ENCODE peak calls at places on chromosomes 13 and 19, in nine cellular contexts. H is A549, Q is endothelial cell of umbilical vein, N is H1, B is GM12878, D is SK-N-SH, J is HCT116, C is HepG2, A is K562. U is an unnamed sample.

GRCh38 chr13:43077446-43077845 is 54.1 kb downstream of the DNAJC15 start:
- DNase-seq in A (no peak), N (no peak), H (no peak), D (no peak), C (no peak), Q (no peak), B (no peak), J (no peak), U (no peak)

GRCh38 chr19:40119380-40119779 is 28.6 kb upstream of the ZNF780A start:
- DNase-seq in D (no peak), H (no peak), A (no peak), C (peak), Q (no peak), N (no peak), J (no peak), B (no peak), U (no peak)

GRCh38 chr13:82627183-82627582 is 1255.1 kb downstream of the SLITRK1 start:
- DNase-seq in D (no peak), C (no peak), N (no peak), J (no peak), Q (peak), A (no peak), B (no peak), H (no peak), U (no peak)

GRCh38 chr19:6226012-6226411 is 53.8 kb downstream of the MLLT1 start:
- DNase-seq in N (no peak), B (no peak), A (no peak), Q (no peak), D (no peak), H (no peak), J (no peak), C (no peak), U (no peak)

GRCh38 chr19:10226021-10226375 is 5.1 kb downstream of the S1PR2 start:
- DNase-seq in Q (no peak), H (no peak), A (no peak), J (no peak), B (no peak), D (no peak), C (no peak), N (no peak), U (no peak)

GRCh38 chr13:93307651-93308050 is 81.0 kb downstream of the GPC6 start:
- DNase-seq in J (no peak), D (no peak), N (no peak), H (no peak), Q (no peak), A (no peak), B (no peak), C (no peak), U (no peak)

GRCh38 chr13:113273856-113274590 is 23.0 kb upstream of the LAMP1 start:
- DNase-seq in N (no peak), Q (no peak), A (peak), J (no peak), B (no peak), H (no peak), D (no peak), C (no peak), U (peak)

GRCh38 chr19:13926715-13927114 is 11.5 kb downstream of the PODNL1 start:
- DNase-seq in J (no peak), C (no peak), A (no peak), H (no peak), Q (no peak), N (no peak), B (no peak), D (no peak), U (peak)

GRCh38 chr19:36605101-36605838 is at the start of gene ZNF382:
- DNase-seq in Q (peak), N (peak), B (peak), D (peak), A (no peak), H (no peak), C (peak), J (no peak), U (peak)

GRCh38 chr13:72255908-72256307 is 388.9 kb upstream of the DACH1 start:
- DNase-seq in J (peak), C (peak), Q (peak), H (no peak), D (peak), B (no peak), A (no peak), N (peak), U (peak)

GRCh38 chr13:98214707-98215106 is 37.6 kb upstream of the RNF113B start:
- DNase-seq in N (no peak), J (peak), A (no peak), Q (no peak), B (no peak), C (no peak), D (no peak), H (no peak), U (no peak)

GRCh38 chr13:66703597-66703996 is 526.5 kb downstream of the PCDH9 start:
- DNase-seq in Q (no peak), A (no peak), B (no peak), C (no peak), J (no peak), D (no peak), H (no peak), N (no peak), U (no peak)

GRCh38 chr13:95099541-95099940 is 201.7 kb downstream of the ABCC4 start:
- DNase-seq in Q (peak), H (peak), C (peak), N (no peak), J (no peak), A (no peak), B (no peak), D (no peak), U (no peak)

GRCh38 chr13:80877209-80877943 is 536.5 kb upstream of the SPRY2 start:
- DNase-seq in N (no peak), D (no peak), H (no peak), C (no peak), B (no peak), A (no peak), J (no peak), Q (no peak), U (no peak)

GRCh38 chr13:60584976-60585375 is 188.0 kb downstream of the TDRD3 start:
- DNase-seq in D (no peak), C (no peak), J (no peak), Q (no peak), N (peak), A (no peak), H (no peak), B (no peak), U (peak)

GRCh38 chr19:29547981-29548380 is 22.2 kb downstream of the VSTM2B start:
- DNase-seq in B (no peak), C (no peak), N (peak), Q (no peak), H (no peak), J (no peak), A (no peak), D (peak), U (no peak)

GRCh38 chr19:45477713-45478453 is 10.1 kb downstream of the FOSB start:
- DNase-seq in N (no peak), A (no peak), B (no peak), D (no peak), H (no peak), Q (no peak), C (no peak), J (no peak), U (peak)

GRCh38 chr19:58547323-58548312 is 3.8 kb downstream of the TRIM28 start:
- DNase-seq in J (no peak), A (no peak), D (no peak), H (no peak), N (no peak), C (no peak), Q (no peak), B (no peak), U (no peak)

GRCh38 chr19:14449321-14449720 is 16.2 kb downstream of the PKN1 start:
- DNase-seq in D (no peak), N (no peak), H (no peak), Q (no peak), J (no peak), B (no peak), A (no peak), C (no peak), U (no peak)

GRCh38 chr19:40217027-40217810 is 965 bp downstream of the TTC9B start:
- DNase-seq in C (no peak), D (peak), J (peak), A (peak), Q (no peak), N (peak), H (peak), B (no peak), U (peak)

GRCh38 chr19:3679581-3679980 is 20.7 kb downstream of the PIP5K1C start:
- DNase-seq in J (no peak), A (no peak), B (no peak), Q (no peak), C (no peak), N (no peak), H (no peak), D (no peak), U (no peak)

GRCh38 chr13:51697855-51698254 is 106.1 kb downstream of the DHRS12 start:
- DNase-seq in N (no peak), J (no peak), H (no peak), A (no peak), C (no peak), Q (no peak), B (no peak), D (no peak), U (no peak)

GRCh38 chr13:110838867-110839538 is 75.9 kb downstream of the ANKRD10 start:
- DNase-seq in C (no peak), A (no peak), Q (no peak), B (no peak), H (no peak), D (no peak), N (no peak), J (no peak), U (no peak)

GRCh38 chr13:23323946-23324709 is 109.4 kb downstream of the SACS start:
- DNase-seq in D (no peak), C (no peak), Q (peak), H (no peak), N (no peak), A (no peak), B (no peak), J (no peak), U (no peak)

GRCh38 chr13:86193281-86193680 is 394.1 kb upstream of the SLITRK6 start:
- DNase-seq in D (no peak), H (no peak), B (no peak), C (no peak), A (no peak), J (no peak), N (no peak), Q (no peak), U (peak)

GRCh38 chr19:16860996-16861395 is 27.8 kb upstream of the F2RL3 start:
- DNase-seq in J (no peak), B (no peak), A (no peak), C (no peak), N (no peak), H (no peak), D (no peak), Q (no peak), U (no peak)

GRCh38 chr13:100825551-100825950 is 151.0 kb upstream of the TMTC4 start:
- DNase-seq in H (no peak), A (no peak), N (no peak), D (no peak), J (no peak), C (no peak), Q (no peak), B (no peak), U (no peak)

GRCh38 chr13:51425410-51426042 is 27.3 kb downstream of the INTS6 start:
- DNase-seq in C (no peak), J (no peak), A (no peak), H (no peak), Q (no peak), B (no peak), N (no peak), D (no peak), U (no peak)

GRCh38 chr13:25874907-25875306 is 176.9 kb downstream of the SHISA2 start:
- DNase-seq in Q (no peak), N (no peak), J (no peak), B (no peak), A (no peak), H (no peak), D (no peak), C (no peak), U (peak)

GRCh38 chr19:42091300-42092266 is 15.6 kb downstream of the ZNF574 start:
- DNase-seq in J (no peak), H (no peak), N (no peak), A (no peak), Q (peak), C (no peak), D (peak), B (no peak), U (no peak)

GRCh38 chr19:9862897-9863296 is 27.8 kb downstream of the PIN1 start:
- DNase-seq in H (no peak), D (no peak), B (no peak), N (no peak), J (no peak), C (no peak), A (no peak), Q (no peak), U (no peak)

GRCh38 chr13:26074706-26075105 is 22.9 kb upstream of the SHISA2 start:
- DNase-seq in D (no peak), H (no peak), B (no peak), C (peak), A (no peak), N (no peak), J (no peak), Q (no peak), U (no peak)

GRCh38 chr19:57746580-57747471 is at the start of gene ZNF776:
- DNase-seq in N (peak), Q (peak), D (peak), C (peak), A (peak), B (peak), H (peak), J (peak), U (peak)

GRCh38 chr13:40430234-40430633 is 236.2 kb downstream of the FOXO1 start:
- DNase-seq in A (no peak), N (no peak), H (no peak), Q (no peak), J (no peak), B (no peak), D (peak), C (no peak), U (no peak)

GRCh38 chr13:25738797-25739196 is 313.0 kb downstream of the SHISA2 start:
- DNase-seq in A (no peak), J (no peak), H (no peak), C (no peak), Q (no peak), N (no peak), B (no peak), D (no peak), U (no peak)

GRCh38 chr19:4367781-4368127 is 24.4 kb downstream of the MPND start:
- DNase-seq in B (no peak), J (no peak), C (no peak), D (no peak), N (peak), H (no peak), Q (no peak), A (no peak), U (no peak)

GRCh38 chr19:27805848-27806247 is 1407.1 kb downstream of the UQCRFS1 start:
- DNase-seq in H (no peak), B (no peak), N (no peak), Q (no peak), D (no peak), J (no peak), A (no peak), C (no peak), U (no peak)
- TF ChIP-seq MAX in H (no peak), B (no peak), N (no peak), Q (no peak), D (no peak), J (no peak), A (no peak), C (no peak), U (no peak)

GRCh38 chr19:37699057-37699456 is 20.5 kb downstream of the ZNF607 start:
- DNase-seq in J (no peak), D (no peak), H (no peak), Q (no peak), N (no peak), B (no peak), C (peak), A (no peak), U (no peak)

GRCh38 chr19:37695144-37695899 is 24.2 kb downstream of the ZNF607 start:
- DNase-seq in Q (no peak), A (no peak), H (no peak), J (no peak), C (no peak), N (no peak), B (no peak), D (no peak), U (no peak)

GRCh38 chr19:37691881-37692504 is 27.6 kb downstream of the ZNF607 start:
- DNase-seq in A (peak), Q (peak), J (no peak), B (peak), H (no peak), N (peak), D (peak), C (peak), U (peak)

GRCh38 chr19:37698216-37698615 is 21.3 kb downstream of the ZNF607 start:
- DNase-seq in B (no peak), D (no peak), C (no peak), N (no peak), Q (no peak), H (no peak), A (no peak), J (no peak), U (no peak)

DNA sequence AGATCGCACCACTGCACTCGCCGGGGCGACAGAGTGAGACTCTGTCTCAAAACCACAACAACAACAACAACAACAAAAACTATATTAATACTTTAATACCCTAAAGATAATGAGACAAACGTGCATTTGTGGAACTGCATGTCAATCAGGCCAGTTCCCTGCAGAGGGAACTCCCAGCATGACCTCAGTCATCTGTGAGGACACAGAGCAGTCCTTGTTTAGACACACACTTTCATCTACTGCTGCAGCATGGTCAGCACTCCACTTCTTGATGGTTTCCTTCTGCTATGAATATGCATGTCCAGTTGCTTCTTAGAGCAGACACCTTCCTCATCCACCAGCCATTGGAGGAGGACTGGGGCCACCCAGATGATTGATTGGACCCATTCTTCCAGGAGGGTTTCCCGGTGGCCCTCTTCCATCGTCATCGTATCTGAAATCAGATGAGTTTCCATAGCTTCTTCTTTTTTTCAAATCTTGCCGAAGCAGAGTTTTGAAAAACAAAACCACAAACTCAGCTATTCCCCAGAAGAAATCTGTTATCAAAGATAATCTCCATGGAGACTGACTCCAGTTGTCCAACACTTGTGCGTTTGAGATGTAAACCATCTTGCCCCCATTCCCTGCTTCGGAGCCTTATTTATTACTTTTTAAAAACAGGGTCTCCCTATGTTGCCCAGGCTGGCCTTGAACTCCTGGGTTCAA is 26.5 kb downstream of the ZNF607 start:
- DNase-seq in N (no peak), C (peak), B (no peak), H (no peak), D (no peak), A (no peak), Q (no peak), J (no peak), U (peak)
- H3K4me3 ChIP-seq in N (no peak), C (no peak), B (no peak), H (no peak), D (no peak), A (no peak), Q (no peak), J (no peak), U (no peak)

DNA sequence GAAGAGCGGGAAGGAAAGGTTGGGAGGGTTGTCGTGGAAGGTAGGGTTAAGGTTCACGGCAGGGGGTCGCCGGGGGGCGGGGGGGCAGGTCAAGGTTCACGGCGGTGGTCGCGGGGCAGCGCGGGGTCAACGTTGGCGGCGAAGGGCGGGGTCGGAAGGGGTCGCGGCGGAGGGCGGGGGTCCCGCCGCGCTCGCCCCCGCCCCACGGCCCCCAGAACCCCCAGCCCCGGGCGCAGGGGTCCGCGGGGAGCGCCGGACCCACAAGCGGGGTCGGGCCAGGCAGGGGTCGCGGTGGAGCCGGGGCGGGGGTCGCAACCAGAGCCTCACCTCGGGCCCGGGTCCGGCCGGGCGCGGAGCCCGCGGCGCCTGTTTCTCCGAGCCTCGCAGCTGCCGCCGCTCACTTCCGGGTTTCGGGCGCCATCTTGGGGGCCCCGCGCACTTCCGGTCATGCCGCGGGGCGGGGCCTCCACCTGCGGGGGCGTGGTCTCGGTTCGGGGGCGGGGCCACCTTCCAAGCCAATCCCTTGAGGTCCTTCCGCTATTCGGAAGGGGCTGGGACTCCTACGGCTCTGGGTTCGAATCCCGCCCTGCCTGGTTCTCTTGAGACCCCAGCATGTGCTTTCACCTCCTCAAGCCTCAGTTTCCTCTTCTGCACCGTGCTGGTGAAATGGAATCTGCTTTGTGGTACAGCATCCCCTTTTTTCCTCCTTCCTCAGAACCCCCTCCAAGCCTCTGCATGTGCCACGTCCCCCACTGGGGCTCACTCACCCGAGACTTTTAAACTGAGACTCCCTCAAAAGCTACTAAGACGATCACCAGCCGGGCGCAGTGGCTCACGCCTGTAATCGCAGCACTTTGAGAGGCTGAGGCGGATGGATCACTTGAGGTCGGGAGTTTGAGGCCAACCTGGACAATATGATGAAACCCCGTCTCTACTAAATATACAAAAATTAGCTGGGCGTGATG is at the start of gene SBNO2:
- DNase-seq in A (peak), Q (peak), H (peak), N (peak), D (peak), B (no peak), C (peak), J (peak), U (peak)
- TF ChIP-seq MAX in A (peak), Q (no peak), H (no peak), N (peak), D (peak), B (peak), C (peak), J (peak), U (peak)

GRCh38 chr19:55382522-55383054 is 1.5 kb downstream of the TMEM238 start:
- DNase-seq in C (no peak), B (no peak), D (no peak), J (no peak), H (no peak), Q (no peak), N (no peak), A (no peak), U (no peak)
- H3K4me3 ChIP-seq in C (no peak), B (peak), D (no peak), J (peak), H (no peak), Q (no peak), N (no peak), A (no peak), U (no peak)